ENCODE peak calls at places on chromosomes 11 and 22, in eight cellular contexts. I, P, Q, Z, B, O, G and E are unnamed samples.

GRCh38 chr11:14905104-14906033 is 13.3 kb upstream of the CYP2R1 start:
- DNase-seq in I (peak; percentile 43), P (peak; percentile 27), Q (no peak), Z (peak; percentile 35), B (peak; percentile 46), O (peak; percentile 34), G (peak; percentile 81), E (peak; percentile 82)

GRCh38 chr11:117861151-117862018 is 15.1 kb downstream of the FXYD6 start:
- DNase-seq in I (peak; percentile 24), P (peak; percentile 69), Q (no peak), Z (no peak), B (peak; percentile 77), O (no peak), G (no peak), E (no peak)

GRCh38 chr11:119306373-119306890 is 10.5 kb downstream of the MCAM start:
- DNase-seq in I (no peak), P (no peak), Q (no peak), Z (peak; percentile 15), B (no peak), O (no peak), G (no peak), E (no peak)

GRCh38 chr22:21760640-21761039 is 25.0 kb upstream of the YPEL1 start:
- DNase-seq in I (no peak), P (no peak), Q (no peak), Z (peak; percentile 88), B (no peak), O (no peak), G (no peak), E (no peak)

GRCh38 chr22:50250555-50251471 is at the start of gene HDAC10:
- DNase-seq in I (peak; percentile 90), P (peak; percentile 84), Q (no peak), Z (peak; percentile 75), B (peak; percentile 86), O (no peak), G (peak; percentile 93), E (peak; percentile 92)

GRCh38 chr11:16555956-16556355 is 182.5 kb upstream of the C11orf58 start:
- DNase-seq in I (no peak), P (no peak), Q (no peak), Z (no peak), B (no peak), O (no peak), G (no peak), E (no peak)

GRCh38 chr11:120746836-120747609 is 235.5 kb downstream of the GRIK4 start:
- DNase-seq in I (no peak), P (no peak), Q (peak; percentile 76), Z (no peak), B (no peak), O (no peak), G (no peak), E (no peak)

GRCh38 chr11:44950036-44950624 is 553 bp downstream of the TP53I11 start:
- DNase-seq in I (peak; percentile 38), P (no peak), Q (no peak), Z (no peak), B (peak; percentile 61), O (no peak), G (no peak), E (no peak)

GRCh38 chr22:39496131-39496838 is 5.8 kb upstream of the MIEF1 start:
- DNase-seq in I (peak; percentile 83), P (peak; percentile 77), Q (no peak), Z (peak; percentile 55), B (peak; percentile 77), O (no peak), G (peak; percentile 78), E (peak; percentile 90)

GRCh38 chr11:898540-899190 is 11.9 kb downstream of the CHID1 start:
- DNase-seq in I (no peak), P (no peak), Q (no peak), Z (peak; percentile 10), B (no peak), O (no peak), G (no peak), E (no peak)

GRCh38 chr11:133833899-133834296 is 11.4 kb downstream of the SPATA19 start:
- DNase-seq in I (no peak), P (no peak), Q (no peak), Z (no peak), B (no peak), O (no peak), G (no peak), E (no peak)

GRCh38 chr22:23685205-23685784 is 5.5 kb upstream of the RGL4 start:
- DNase-seq in I (peak; percentile 28), P (no peak), Q (no peak), Z (peak; percentile 31), B (no peak), O (no peak), G (no peak), E (no peak)

GRCh38 chr11:119935341-119935925 is 202.5 kb downstream of the TRIM29 start:
- DNase-seq in I (no peak), P (no peak), Q (no peak), Z (no peak), B (no peak), O (no peak), G (no peak), E (no peak)

GRCh38 chr11:66491315-66491935 is 11.2 kb downstream of the DPP3 start:
- DNase-seq in I (no peak), P (no peak), Q (no peak), Z (no peak), B (no peak), O (no peak), G (no peak), E (no peak)

GRCh38 chr11:122853971-122854446 is 15.7 kb downstream of the CRTAM start:
- DNase-seq in I (no peak), P (no peak), Q (no peak), Z (peak; percentile 78), B (peak; percentile 45), O (no peak), G (no peak), E (no peak)

GRCh38 chr11:130631119-130631518 is 182.7 kb downstream of the ADAMTS15 start:
- DNase-seq in I (no peak), P (no peak), Q (peak; percentile 84), Z (peak; percentile 97), B (no peak), O (no peak), G (no peak), E (no peak)

GRCh38 chr22:21735198-21736083 is at the start of gene YPEL1:
- DNase-seq in I (peak; percentile 98), P (peak; percentile 97), Q (no peak), Z (peak; percentile 94), B (peak; percentile 98), O (peak; percentile 71), G (peak; percentile 97), E (peak; percentile 99)

GRCh38 chr22:36367066-36367465 is 20.7 kb downstream of the MYH9 start:
- DNase-seq in I (no peak), P (no peak), Q (no peak), Z (no peak), B (no peak), O (no peak), G (no peak), E (no peak)
- H3K4me1 ChIP-seq in I (peaks cover 100% of the 10 kb centered on the region), P (peaks cover 100% of the 10 kb centered on the region), Q (peaks cover 97% of the 10 kb centered on the region), Z (peaks cover 83% of the 10 kb centered on the region), B (peaks cover 100% of the 10 kb centered on the region), O (peaks cover 100% of the 10 kb centered on the region), G (peaks cover 97% of the 10 kb centered on the region), E (peaks cover 84% of the 10 kb centered on the region)

GRCh38 chr11:10002221-10002620 is 291.8 kb downstream of the SBF2 start:
- DNase-seq in I (no peak), P (no peak), Q (no peak), Z (peak; percentile 22), B (no peak), O (no peak), G (no peak), E (no peak)
- H3K4me1 ChIP-seq in I (no peaks in the 10 kb centered on the region), P (no peaks in the 10 kb centered on the region), Q (no peaks in the 10 kb centered on the region), Z (no peaks in the 10 kb centered on the region), B (no peaks in the 10 kb centered on the region), O (no peaks in the 10 kb centered on the region), G (no peaks in the 10 kb centered on the region), E (no peaks in the 10 kb centered on the region)

GRCh38 chr11:27467181-27467913 is 5.2 kb downstream of the LGR4 start:
- DNase-seq in I (no peak), P (no peak), Q (no peak), Z (no peak), B (no peak), O (no peak), G (no peak), E (no peak)
- H3K4me1 ChIP-seq in I (peaks cover 32% of the 10 kb centered on the region), P (peaks cover 76% of the 10 kb centered on the region), Q (peaks cover 74% of the 10 kb centered on the region), Z (peaks cover 6% of the 10 kb centered on the region), B (peaks cover 54% of the 10 kb centered on the region), O (peaks cover 38% of the 10 kb centered on the region), G (peaks cover 16% of the 10 kb centered on the region), E (peaks cover 20% of the 10 kb centered on the region)

GRCh38 chr11:75262436-75262835 is 21.9 kb downstream of the TPBGL start:
- DNase-seq in I (no peak), P (no peak), Q (no peak), Z (no peak), B (no peak), O (no peak), G (no peak), E (peak; percentile 25)

GRCh38 chr11:75261902-75262361 is 21.4 kb downstream of the TPBGL start:
- DNase-seq in I (no peak), P (no peak), Q (no peak), Z (no peak), B (no peak), O (no peak), G (no peak), E (peak; percentile 46)

GRCh38 chr11:75261474-75261847 is 20.9 kb downstream of the TPBGL start:
- DNase-seq in I (no peak), P (no peak), Q (no peak), Z (no peak), B (no peak), O (no peak), G (no peak), E (no peak)

GRCh38 chr11:75260396-75260795 is 19.8 kb downstream of the TPBGL start:
- DNase-seq in I (no peak), P (no peak), Q (no peak), Z (no peak), B (no peak), O (no peak), G (no peak), E (no peak)

DNA sequence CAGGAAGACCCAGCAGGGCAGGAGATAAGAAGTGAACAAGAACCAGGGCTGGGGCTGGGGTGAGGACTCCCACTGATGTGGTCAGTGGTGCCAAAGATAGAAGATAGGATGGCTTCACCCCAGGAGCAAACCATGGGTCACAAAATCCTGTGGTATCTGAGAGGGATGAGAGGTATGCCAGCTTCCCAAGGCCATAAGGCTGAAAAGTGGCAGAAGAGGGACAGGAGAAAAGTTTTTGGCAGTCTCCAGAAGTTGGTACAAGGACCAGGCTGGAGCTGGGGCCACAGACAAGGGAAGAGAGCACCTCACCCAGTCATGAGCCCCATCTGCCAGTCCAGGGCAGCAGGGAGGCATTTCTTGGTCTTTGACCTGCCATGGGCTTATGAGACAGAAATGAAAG is 19.1 kb downstream of the TPBGL start:
- DNase-seq in I (no peak), P (no peak), Q (no peak), Z (no peak), B (no peak), O (no peak), G (no peak), E (peak; percentile 20)
- H3K4me1 ChIP-seq in I (peaks cover 11% of the 10 kb centered on the region), P (peaks cover 34% of the 10 kb centered on the region), Q (no peaks in the 10 kb centered on the region), Z (no peaks in the 10 kb centered on the region), B (peaks cover 31% of the 10 kb centered on the region), O (no peaks in the 10 kb centered on the region), G (no peaks in the 10 kb centered on the region), E (peaks cover 2% of the 10 kb centered on the region)

GRCh38 chr11:64058494-64058893 is 22.8 kb downstream of the FLRT1 start:
- DNase-seq in I (no peak), P (peak; percentile 72), Q (no peak), Z (peak; percentile 9), B (peak; percentile 79), O (no peak), G (no peak), E (no peak)
- H3K4me1 ChIP-seq in I (peaks cover 12% of the 10 kb centered on the region), P (peaks cover 68% of the 10 kb centered on the region), Q (no peaks in the 10 kb centered on the region), Z (no peaks in the 10 kb centered on the region), B (peaks cover 65% of the 10 kb centered on the region), O (peaks cover 5% of the 10 kb centered on the region), G (no peaks in the 10 kb centered on the region), E (no peaks in the 10 kb centered on the region)

GRCh38 chr22:18933914-18934313 is 2.2 kb downstream of the PRODH start:
- DNase-seq in I (no peak), P (no peak), Q (no peak), Z (no peak), B (no peak), O (no peak), G (no peak), E (no peak)
- H3K4me1 ChIP-seq in I (no peaks in the 10 kb centered on the region), P (no peaks in the 10 kb centered on the region), Q (no peaks in the 10 kb centered on the region), Z (no peaks in the 10 kb centered on the region), B (no peaks in the 10 kb centered on the region), O (no peaks in the 10 kb centered on the region), G (no peaks in the 10 kb centered on the region), E (no peaks in the 10 kb centered on the region)